ENCODE peak calls at places on chromosomes 3 and 15, in five cellular contexts. S, C, W, T and Z are unnamed samples.

GRCh38 chr3:184300377-184300717 is 1.3 kb downstream of the PSMD2 start:
- DNase-seq in W (no peak), C (peak), T (peak), S (peak), Z (no peak)

GRCh38 chr3:71225951-71226564 is 357.5 kb downstream of the FOXP1 start:
- DNase-seq in S (no peak), W (no peak), T (no peak), C (no peak), Z (no peak)

GRCh38 chr3:150547045-150547753 is 612 bp downstream of the EIF2A start:
- DNase-seq in C (peak), W (no peak), S (peak), T (no peak), Z (no peak)

GRCh38 chr15:47812436-47813109 is 95.3 kb downstream of the SEMA6D start:
- DNase-seq in T (peak), S (peak), W (no peak), C (peak), Z (no peak)

GRCh38 chr15:62549345-62549970 is 384.4 kb upstream of the C2CD4B start:
- DNase-seq in S (peak), C (peak), T (no peak), W (no peak), Z (peak)

GRCh38 chr3:133487920-133488540 is 85.5 kb upstream of the CDV3 start:
- DNase-seq in W (no peak), S (peak), C (peak), T (no peak), Z (no peak)

GRCh38 chr15:74226761-74227540 is 9.2 kb upstream of the CCDC33 start:
- DNase-seq in C (no peak), T (no peak), S (no peak), W (no peak), Z (no peak)

GRCh38 chr3:242986-243706 is 46.6 kb downstream of the CHL1 start:
- DNase-seq in T (no peak), W (no peak), S (peak), C (no peak), Z (no peak)

GRCh38 chr15:49962044-49962602 is 156.9 kb downstream of the ATP8B4 start:
- DNase-seq in S (peak), C (no peak), W (no peak), T (no peak), Z (no peak)

GRCh38 chr3:12175844-12176453 is 17.2 kb upstream of the TIMP4 start:
- DNase-seq in C (peak), S (peak), T (no peak), W (peak), Z (peak)

GRCh38 chr3:180860180-180860858 is 52.2 kb upstream of the FXR1 start:
- DNase-seq in C (no peak), S (no peak), T (no peak), W (no peak), Z (no peak)

GRCh38 chr15:65518633-65519285 is 1.3 kb upstream of the DPP8 start:
- DNase-seq in C (no peak), T (no peak), W (no peak), S (no peak), Z (no peak)